ENCODE peak calls at places on chromosomes 11 and 22, in eight cellular contexts. D is cardiac fibroblast, Y is A549, N is adrenal gland, V is HFFc6, Q is RWPE1, A is B cell, E is AG09319. W is an unnamed sample.

GRCh38 chr11:69014084-69014935 is 1.3 kb upstream of the MRGPRF start:
- DNase-seq in D (no peak), Y (no peak), N (peak; percentile 29), V (no peak), Q (no peak), A (no peak), E (no peak), W (no peak)

GRCh38 chr11:134878785-134879184 is 466.7 kb upstream of the B3GAT1 start:
- DNase-seq in D (no peak), Y (no peak), N (no peak), V (no peak), Q (no peak), A (no peak), E (no peak), W (no peak)

GRCh38 chr22:30574095-30574981 is at the start of gene GAL3ST1:
- DNase-seq in D (no peak), Y (peak; percentile 58), N (no peak), V (no peak), Q (no peak), A (no peak), E (no peak), W (peak; percentile 79)

GRCh38 chr22:24146190-24146616 is 35.1 kb upstream of the SUSD2 start:
- DNase-seq in D (peak; percentile 72), Y (peak; percentile 53), N (peak; percentile 43), V (peak; percentile 56), Q (no peak), A (peak; percentile 57), E (peak; percentile 15), W (peak; percentile 89)

GRCh38 chr11:111335124-111335535 is 36.8 kb downstream of the POU2AF3 start:
- DNase-seq in D (no peak), Y (no peak), N (no peak), V (no peak), Q (no peak), A (no peak), E (no peak), W (no peak)

GRCh38 chr11:2425506-2425905 is 18.8 kb downstream of the TRPM5 start:
- DNase-seq in D (no peak), Y (no peak), N (no peak), V (no peak), Q (no peak), A (no peak), E (no peak), W (no peak)

GRCh38 chr11:125381499-125381898 is 114.6 kb downstream of the FEZ1 start:
- DNase-seq in D (no peak), Y (no peak), N (no peak), V (no peak), Q (no peak), A (no peak), E (no peak), W (no peak)

GRCh38 chr11:128324531-128325141 is 262.7 kb downstream of the ETS1 start:
- DNase-seq in D (no peak), Y (no peak), N (no peak), V (no peak), Q (no peak), A (no peak), E (no peak), W (no peak)

GRCh38 chr22:44365196-44365802 is 52.5 kb upstream of the SHISAL1 start:
- DNase-seq in D (no peak), Y (no peak), N (no peak), V (no peak), Q (no peak), A (no peak), E (no peak), W (peak; percentile 27)

GRCh38 chr11:2789791-2790580 is 90.2 kb upstream of the KCNQ1OT1 start:
- DNase-seq in D (no peak), Y (no peak), N (peak; percentile 5), V (no peak), Q (no peak), A (peak; percentile 30), E (no peak), W (peak; percentile 49)

GRCh38 chr22:47550524-47551437 is 788.3 kb downstream of the TBC1D22A start:
- DNase-seq in D (no peak), Y (no peak), N (no peak), V (no peak), Q (no peak), A (peak; percentile 38), E (no peak), W (no peak)

GRCh38 chr22:17272511-17272991 is 53.3 kb upstream of the ADA2 start:
- DNase-seq in D (no peak), Y (no peak), N (no peak), V (no peak), Q (no peak), A (no peak), E (no peak), W (no peak)

GRCh38 chr11:2186669-2187266 is 15.2 kb upstream of the TH start:
- DNase-seq in D (peak; percentile 26), Y (peak; percentile 76), N (no peak), V (no peak), Q (no peak), A (peak; percentile 47), E (no peak), W (no peak)

GRCh38 chr11:83037877-83038276 is 33.8 kb downstream of the RAB30 start:
- DNase-seq in D (no peak), Y (no peak), N (no peak), V (peak; percentile 38), Q (no peak), A (no peak), E (no peak), W (no peak)

GRCh38 chr11:112238041-112238440 is 11.8 kb downstream of the PTS start:
- DNase-seq in D (no peak), Y (no peak), N (no peak), V (no peak), Q (no peak), A (no peak), E (no peak), W (no peak)

GRCh38 chr11:1829039-1829820 is 5.6 kb upstream of the SYT8 start:
- DNase-seq in D (peak; percentile 67), Y (no peak), N (no peak), V (peak; percentile 58), Q (peak; percentile 83), A (no peak), E (no peak), W (peak; percentile 35)

GRCh38 chr11:44417756-44418437 is 108.0 kb upstream of the ALX4 start:
- DNase-seq in D (no peak), Y (peak; percentile 50), N (no peak), V (no peak), Q (no peak), A (no peak), E (no peak), W (no peak)

GRCh38 chr22:31272522-31273446 is 19.5 kb downstream of the PIK3IP1 start:
- DNase-seq in D (peak; percentile 80), Y (peak; percentile 59), N (peak; percentile 58), V (peak; percentile 54), Q (no peak), A (peak; percentile 49), E (peak; percentile 22), W (no peak)

GRCh38 chr11:110689306-110689705 is 22.9 kb downstream of the ARHGAP20 start:
- DNase-seq in D (no peak), Y (no peak), N (no peak), V (no peak), Q (no peak), A (no peak), E (no peak), W (no peak)

DNA sequence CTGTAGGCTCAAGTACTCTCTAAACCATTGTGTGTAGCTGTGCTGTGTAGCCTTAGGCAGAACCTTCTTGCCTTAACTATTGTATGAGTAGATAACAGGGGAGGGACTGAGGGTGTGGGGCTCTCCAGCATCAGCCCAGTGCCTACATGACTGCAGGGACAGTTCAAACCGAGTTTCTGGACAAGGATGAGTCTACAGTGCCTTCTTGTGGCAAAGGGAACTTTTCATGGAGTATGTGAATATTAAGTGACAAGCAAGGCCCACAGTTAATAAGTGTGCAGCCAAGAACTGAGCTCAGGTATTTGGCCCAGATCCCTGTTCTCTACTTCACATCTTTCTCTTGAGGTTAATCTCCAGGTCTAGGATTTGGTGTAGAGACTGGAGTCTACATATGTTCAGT is 424.4 kb upstream of the LARGE1 start:
- DNase-seq in D (no peak), Y (no peak), N (no peak), V (no peak), Q (no peak), A (no peak), E (no peak), W (no peak)
- TF ChIP-seq CTCF in D (no peak), Y (no peak), N (no peak), V (no peak), Q (no peak), A (no peak), E (no peak), W (no peak)

GRCh38 chr22:50699754-50700386 is 27.2 kb downstream of the SHANK3 start:
- DNase-seq in D (no peak), Y (no peak), N (peak; percentile 3), V (no peak), Q (no peak), A (no peak), E (no peak), W (peak; percentile 42)
- TF ChIP-seq CTCF in D (no peak), Y (no peak), N (no peak), V (peak; percentile 31), Q (no peak), A (no peak), E (no peak), W (no peak)

GRCh38 chr11:107598225-107599139 is 7.5 kb downstream of the ELMOD1 start:
- DNase-seq in D (peak; percentile 26), Y (peak; percentile 29), N (peak; percentile 23), V (peak; percentile 27), Q (no peak), A (no peak), E (no peak), W (no peak)
- TF ChIP-seq CTCF in D (peak; percentile 60), Y (no peak), N (peak; percentile 18), V (peak; percentile 70), Q (no peak), A (peak; percentile 17), E (peak; percentile 34), W (no peak)

GRCh38 chr22:40857309-40857851 is 432 bp downstream of the XPNPEP3 start:
- DNase-seq in D (peak; percentile 19), Y (no peak), N (no peak), V (no peak), Q (no peak), A (no peak), E (no peak), W (no peak)

GRCh38 chr22:40855960-40856512 is 403 bp downstream of the ST13 start:
- DNase-seq in D (peak; percentile 33), Y (peak; percentile 19), N (no peak), V (no peak), Q (peak; percentile 5), A (no peak), E (no peak), W (peak; percentile 71)

GRCh38 chr22:40853961-40854360 is 2.5 kb downstream of the ST13 start:
- DNase-seq in D (no peak), Y (no peak), N (no peak), V (no peak), Q (no peak), A (no peak), E (no peak), W (no peak)

GRCh38 chr22:40855104-40855959 is 1.1 kb downstream of the ST13 start:
- DNase-seq in D (peak; percentile 49), Y (no peak), N (peak; percentile 24), V (no peak), Q (no peak), A (no peak), E (no peak), W (no peak)

GRCh38 chr22:40856513-40857308 is at the start of the genes ST13 and XPNPEP3:
- DNase-seq in D (peak; percentile 98), Y (peak; percentile 95), N (peak; percentile 99), V (peak; percentile 95), Q (peak; percentile 78), A (peak; percentile 96), E (peak; percentile 91), W (peak; percentile 98)
- TF ChIP-seq CTCF in D (no peak), Y (peak; percentile 12), N (peak; percentile 28), V (peak; percentile 74), Q (no peak), A (peak; percentile 71), E (peak; percentile 20), W (no peak)

W was measured in pancreas.